ENCODE peak calls at places on chromosomes 1 and 21, in nine cellular contexts. One of them, this sample, is unnamed. For H3K4me1, the result is how much of the 10 kb centered on the place peaks cover.

GRCh38 chr1:201095581-201096531 is 16.4 kb downstream of the CACNA1S start:
- DNase-seq in fibroblast of lung: peak
- DNase-seq in psoas muscle: peak
- DNase-seq in pancreas: no peak
- DNase-seq in IMR-90: no peak
- DNase-seq in lung: no peak
- DNase-seq in uterus: no peak
- DNase-seq in heart left ventricle: no peak
- DNase-seq in tibial nerve: no peak
- DNase-seq in this sample: no peak

GRCh38 chr1:61261585-61261984 is 179.2 kb downstream of the NFIA start:
- DNase-seq in psoas muscle: no peak
- DNase-seq in heart left ventricle: no peak
- DNase-seq in lung: no peak
- DNase-seq in tibial nerve: no peak
- DNase-seq in fibroblast of lung: no peak
- DNase-seq in uterus: no peak
- DNase-seq in IMR-90: no peak
- DNase-seq in pancreas: no peak
- DNase-seq in this sample: no peak

GRCh38 chr1:234684854-234685253 is 74.9 kb upstream of the IRF2BP2 start:
- DNase-seq in lung: no peak
- DNase-seq in heart left ventricle: no peak
- DNase-seq in uterus: no peak
- DNase-seq in fibroblast of lung: no peak
- DNase-seq in tibial nerve: peak
- DNase-seq in IMR-90: no peak
- DNase-seq in psoas muscle: no peak
- DNase-seq in pancreas: no peak
- DNase-seq in this sample: peak

GRCh38 chr1:150534002-150534401 is 15.2 kb upstream of the ADAMTSL4 start:
- DNase-seq in tibial nerve: no peak
- DNase-seq in heart left ventricle: no peak
- DNase-seq in uterus: no peak
- DNase-seq in pancreas: no peak
- DNase-seq in IMR-90: no peak
- DNase-seq in fibroblast of lung: no peak
- DNase-seq in psoas muscle: no peak
- DNase-seq in lung: no peak
- DNase-seq in this sample: no peak

GRCh38 chr1:231959225-231959884 is 332.8 kb downstream of the DISC1 start:
- DNase-seq in pancreas: no peak
- DNase-seq in heart left ventricle: no peak
- DNase-seq in psoas muscle: no peak
- DNase-seq in fibroblast of lung: no peak
- DNase-seq in tibial nerve: no peak
- DNase-seq in uterus: no peak
- DNase-seq in IMR-90: no peak
- DNase-seq in lung: no peak
- DNase-seq in this sample: no peak

GRCh38 chr21:17738171-17738953 is 80.8 kb downstream of the C21orf91 start:
- DNase-seq in uterus: no peak
- DNase-seq in IMR-90: no peak
- DNase-seq in tibial nerve: no peak
- DNase-seq in pancreas: no peak
- DNase-seq in lung: no peak
- DNase-seq in fibroblast of lung: no peak
- DNase-seq in psoas muscle: no peak
- DNase-seq in heart left ventricle: no peak
- DNase-seq in this sample: no peak

GRCh38 chr21:39966786-39967185 is 99.5 kb downstream of the PCP4 start:
- DNase-seq in heart left ventricle: no peak
- DNase-seq in uterus: no peak
- DNase-seq in IMR-90: no peak
- DNase-seq in pancreas: no peak
- DNase-seq in psoas muscle: no peak
- DNase-seq in lung: no peak
- DNase-seq in fibroblast of lung: no peak
- DNase-seq in tibial nerve: no peak
- DNase-seq in this sample: no peak

GRCh38 chr21:42107177-42107880 is 36.2 kb downstream of the UMODL1 start:
- DNase-seq in IMR-90: no peak
- DNase-seq in fibroblast of lung: no peak
- DNase-seq in uterus: no peak
- DNase-seq in pancreas: no peak
- DNase-seq in tibial nerve: no peak
- DNase-seq in heart left ventricle: no peak
- DNase-seq in psoas muscle: no peak
- DNase-seq in lung: no peak
- DNase-seq in this sample: no peak

GRCh38 chr21:44291936-44292811 is 6.5 kb downstream of the AIRE start:
- DNase-seq in IMR-90: no peak
- DNase-seq in tibial nerve: no peak
- DNase-seq in fibroblast of lung: no peak
- DNase-seq in lung: no peak
- DNase-seq in uterus: no peak
- DNase-seq in psoas muscle: peak
- DNase-seq in heart left ventricle: no peak
- DNase-seq in pancreas: no peak
- DNase-seq in this sample: no peak

GRCh38 chr1:32953495-32953894 is 11.1 kb downstream of the RNF19B start:
- DNase-seq in lung: no peak
- DNase-seq in tibial nerve: no peak
- DNase-seq in heart left ventricle: no peak
- DNase-seq in pancreas: no peak
- DNase-seq in fibroblast of lung: peak
- DNase-seq in psoas muscle: no peak
- DNase-seq in IMR-90: peak
- DNase-seq in uterus: no peak
- DNase-seq in this sample: no peak

GRCh38 chr1:98112631-98113030 is 191.8 kb upstream of the DPYD start:
- DNase-seq in psoas muscle: no peak
- DNase-seq in uterus: no peak
- DNase-seq in IMR-90: no peak
- DNase-seq in tibial nerve: no peak
- DNase-seq in fibroblast of lung: no peak
- DNase-seq in heart left ventricle: no peak
- DNase-seq in lung: no peak
- DNase-seq in pancreas: no peak
- DNase-seq in this sample: no peak

GRCh38 chr1:54804471-54805132 is 3.5 kb upstream of the TTC22 start:
- DNase-seq in pancreas: no peak
- DNase-seq in heart left ventricle: no peak
- DNase-seq in psoas muscle: no peak
- DNase-seq in tibial nerve: no peak
- DNase-seq in uterus: no peak
- DNase-seq in fibroblast of lung: no peak
- DNase-seq in lung: no peak
- DNase-seq in IMR-90: peak
- DNase-seq in this sample: peak

GRCh38 chr1:117606608-117607261 is 887 bp downstream of the TENT5C start:
- DNase-seq in lung: peak
- DNase-seq in pancreas: peak
- DNase-seq in uterus: peak
- DNase-seq in IMR-90: peak
- DNase-seq in heart left ventricle: no peak
- DNase-seq in psoas muscle: no peak
- DNase-seq in tibial nerve: peak
- DNase-seq in fibroblast of lung: peak
- DNase-seq in this sample: no peak

GRCh38 chr1:117607471-117607870 is 1.6 kb downstream of the TENT5C start:
- DNase-seq in heart left ventricle: peak
- DNase-seq in IMR-90: no peak
- DNase-seq in fibroblast of lung: peak
- DNase-seq in psoas muscle: no peak
- DNase-seq in lung: peak
- DNase-seq in pancreas: no peak
- DNase-seq in uterus: peak
- DNase-seq in tibial nerve: no peak
- DNase-seq in this sample: no peak

GRCh38 chr1:117608213-117608612 is 2.4 kb downstream of the TENT5C start:
- DNase-seq in heart left ventricle: no peak
- DNase-seq in psoas muscle: no peak
- DNase-seq in tibial nerve: no peak
- DNase-seq in lung: no peak
- DNase-seq in uterus: no peak
- DNase-seq in pancreas: no peak
- DNase-seq in fibroblast of lung: no peak
- DNase-seq in IMR-90: no peak
- DNase-seq in this sample: no peak

GRCh38 chr1:117605164-117605810 is 561 bp upstream of the TENT5C start:
- DNase-seq in tibial nerve: peak
- DNase-seq in fibroblast of lung: peak
- DNase-seq in IMR-90: no peak
- DNase-seq in psoas muscle: no peak
- DNase-seq in pancreas: peak
- DNase-seq in lung: peak
- DNase-seq in uterus: no peak
- DNase-seq in heart left ventricle: peak
- DNase-seq in this sample: peak

GRCh38 chr1:117605811-117606607 is at the start of gene TENT5C:
- DNase-seq in lung: peak
- DNase-seq in fibroblast of lung: peak
- DNase-seq in uterus: peak
- DNase-seq in psoas muscle: peak
- DNase-seq in IMR-90: peak
- DNase-seq in pancreas: peak
- DNase-seq in heart left ventricle: peak
- DNase-seq in tibial nerve: peak
- DNase-seq in this sample: peak
- TF ChIP-seq CTCF in lung: no peak
- TF ChIP-seq CTCF in fibroblast of lung: no peak
- TF ChIP-seq CTCF in uterus: no peak
- TF ChIP-seq CTCF in psoas muscle: peak
- TF ChIP-seq CTCF in IMR-90: no peak
- TF ChIP-seq CTCF in pancreas: no peak
- TF ChIP-seq CTCF in heart left ventricle: no peak
- TF ChIP-seq CTCF in tibial nerve: no peak
- TF ChIP-seq CTCF in this sample: no peak

GRCh38 chr1:225424562-225425210 is 3.2 kb downstream of the LBR start:
- DNase-seq in uterus: no peak
- DNase-seq in pancreas: no peak
- DNase-seq in heart left ventricle: no peak
- DNase-seq in lung: no peak
- DNase-seq in IMR-90: peak
- DNase-seq in fibroblast of lung: peak
- DNase-seq in psoas muscle: no peak
- DNase-seq in tibial nerve: no peak
- DNase-seq in this sample: no peak

GRCh38 chr1:225425211-225425786 is 2.5 kb downstream of the LBR start:
- DNase-seq in uterus: peak
- DNase-seq in heart left ventricle: no peak
- DNase-seq in psoas muscle: no peak
- DNase-seq in pancreas: no peak
- DNase-seq in lung: no peak
- DNase-seq in tibial nerve: no peak
- DNase-seq in fibroblast of lung: peak
- DNase-seq in IMR-90: peak
- DNase-seq in this sample: no peak

GRCh38 chr1:225428066-225428878 is 434 bp upstream of the LBR start:
- DNase-seq in lung: peak
- DNase-seq in tibial nerve: peak
- DNase-seq in fibroblast of lung: peak
- DNase-seq in heart left ventricle: peak
- DNase-seq in pancreas: peak
- DNase-seq in psoas muscle: peak
- DNase-seq in IMR-90: peak
- DNase-seq in uterus: peak
- DNase-seq in this sample: peak

GRCh38 chr1:225427249-225428065 is at the start of gene LBR:
- DNase-seq in pancreas: peak
- DNase-seq in psoas muscle: peak
- DNase-seq in fibroblast of lung: peak
- DNase-seq in uterus: peak
- DNase-seq in IMR-90: peak
- DNase-seq in tibial nerve: no peak
- DNase-seq in lung: no peak
- DNase-seq in heart left ventricle: peak
- DNase-seq in this sample: peak

DNA sequence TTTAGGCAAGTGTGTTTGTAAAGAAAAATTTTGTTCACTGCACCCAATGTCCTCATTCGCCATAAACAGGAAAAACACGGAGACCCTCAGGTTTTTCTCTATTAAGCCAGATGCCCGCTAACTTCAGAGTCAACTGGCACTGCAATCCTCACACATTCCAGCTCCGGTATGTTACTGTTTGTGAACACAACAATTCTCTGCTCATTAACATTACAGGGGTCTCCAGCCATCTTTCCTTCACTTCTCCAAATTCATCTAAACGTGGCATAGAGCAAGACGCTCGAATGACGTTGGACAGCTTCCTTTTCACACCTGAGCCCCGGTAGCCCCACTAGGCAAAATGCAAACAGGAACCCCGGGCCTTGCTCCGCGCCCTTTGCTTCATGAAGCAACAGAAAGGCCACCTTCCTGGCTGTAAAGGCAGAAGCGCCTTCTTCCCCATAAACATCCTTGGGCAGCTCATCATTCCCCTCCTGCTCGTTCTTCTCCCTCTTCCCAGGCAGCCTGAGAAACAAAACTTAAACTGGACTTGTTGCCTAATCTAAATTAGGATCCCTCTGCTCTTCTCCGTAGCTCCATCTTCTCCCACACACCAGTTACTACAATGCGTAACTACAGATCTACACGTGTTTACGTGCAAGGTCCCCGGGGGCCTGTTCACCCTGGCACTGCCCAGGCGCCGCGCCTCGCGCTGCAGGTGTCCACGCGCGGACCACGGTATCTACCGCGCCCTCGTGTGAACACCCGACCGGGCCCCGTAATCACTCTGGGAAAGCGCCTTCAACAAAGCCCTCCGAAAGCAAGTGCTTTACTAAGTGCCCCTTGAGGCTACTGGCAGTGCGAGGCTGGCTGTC is 1.2 kb downstream of the LBR start:
- DNase-seq in IMR-90: peak
- DNase-seq in heart left ventricle: peak
- DNase-seq in pancreas: no peak
- DNase-seq in tibial nerve: peak
- DNase-seq in psoas muscle: peak
- DNase-seq in lung: peak
- DNase-seq in fibroblast of lung: peak
- DNase-seq in uterus: peak
- DNase-seq in this sample: no peak
- H3K4me1 ChIP-seq in IMR-90: under half
- H3K4me1 ChIP-seq in heart left ventricle: half or more
- H3K4me1 ChIP-seq in pancreas: under half
- H3K4me1 ChIP-seq in tibial nerve: under half
- H3K4me1 ChIP-seq in psoas muscle: under half
- H3K4me1 ChIP-seq in lung: under half
- H3K4me1 ChIP-seq in fibroblast of lung: under half
- H3K4me1 ChIP-seq in uterus: under half
- H3K4me1 ChIP-seq in this sample: under half

GRCh38 chr1:29801561-29801973 is 565.2 kb downstream of the PTPRU start:
- DNase-seq in tibial nerve: no peak
- DNase-seq in psoas muscle: no peak
- DNase-seq in fibroblast of lung: no peak
- DNase-seq in heart left ventricle: no peak
- DNase-seq in uterus: peak
- DNase-seq in lung: peak
- DNase-seq in IMR-90: no peak
- DNase-seq in pancreas: no peak
- DNase-seq in this sample: no peak
- H3K27ac ChIP-seq in tibial nerve: no peak
- H3K27ac ChIP-seq in psoas muscle: no peak
- H3K27ac ChIP-seq in fibroblast of lung: no peak
- H3K27ac ChIP-seq in heart left ventricle: no peak
- H3K27ac ChIP-seq in uterus: peak
- H3K27ac ChIP-seq in lung: no peak
- H3K27ac ChIP-seq in IMR-90: no peak
- H3K27ac ChIP-seq in pancreas: no peak
- H3K27ac ChIP-seq in this sample: no peak

GRCh38 chr21:21632926-21633325 is 634.7 kb downstream of the NCAM2 start:
- DNase-seq in psoas muscle: no peak
- DNase-seq in fibroblast of lung: peak
- DNase-seq in uterus: no peak
- DNase-seq in pancreas: no peak
- DNase-seq in heart left ventricle: no peak
- DNase-seq in tibial nerve: no peak
- DNase-seq in IMR-90: no peak
- DNase-seq in lung: no peak
- DNase-seq in this sample: no peak
- TF ChIP-seq CTCF in psoas muscle: no peak
- TF ChIP-seq CTCF in fibroblast of lung: no peak
- TF ChIP-seq CTCF in uterus: no peak
- TF ChIP-seq CTCF in pancreas: no peak
- TF ChIP-seq CTCF in heart left ventricle: no peak
- TF ChIP-seq CTCF in tibial nerve: no peak
- TF ChIP-seq CTCF in IMR-90: no peak
- TF ChIP-seq CTCF in lung: no peak
- TF ChIP-seq CTCF in this sample: no peak

This sample was measured in tibial artery.